ENCODE peak calls at places on chromosomes 6 and 20, in four cellular contexts. One of them, this sample, is unnamed. For H3K4me1, the result is how much of the 10 kb centered on the place peaks cover.

GRCh38 chr20:57458400-57459160 is 66.4 kb downstream of the CTCFL start:
- DNase-seq in mammary epithelial cell: no peak
- DNase-seq in right atrium auricular region: no peak
- DNase-seq in pancreas: no peak
- DNase-seq in this sample: no peak

GRCh38 chr20:11432407-11432806 is 485.3 kb upstream of the BTBD3 start:
- DNase-seq in mammary epithelial cell: peak
- DNase-seq in right atrium auricular region: no peak
- DNase-seq in pancreas: no peak
- DNase-seq in this sample: no peak

GRCh38 chr6:3669916-3670315 is 81.6 kb downstream of the PXDC1 start:
- DNase-seq in mammary epithelial cell: no peak
- DNase-seq in right atrium auricular region: no peak
- DNase-seq in pancreas: no peak
- DNase-seq in this sample: no peak

GRCh38 chr6:70547905-70548304 is 18.8 kb upstream of the SDHAF4 start:
- DNase-seq in mammary epithelial cell: no peak
- DNase-seq in right atrium auricular region: no peak
- DNase-seq in pancreas: no peak
- DNase-seq in this sample: no peak

GRCh38 chr6:37646097-37646864 is 51.4 kb downstream of the MDGA1 start:
- DNase-seq in mammary epithelial cell: no peak
- DNase-seq in right atrium auricular region: no peak
- DNase-seq in pancreas: no peak
- DNase-seq in this sample: no peak

GRCh38 chr6:13428528-13429405 is 58.6 kb downstream of the GFOD1 start:
- DNase-seq in mammary epithelial cell: no peak
- DNase-seq in right atrium auricular region: no peak
- DNase-seq in pancreas: no peak
- DNase-seq in this sample: no peak

GRCh38 chr6:73679009-73679408 is 17.0 kb upstream of the CD109 start:
- DNase-seq in mammary epithelial cell: no peak
- DNase-seq in right atrium auricular region: no peak
- DNase-seq in pancreas: no peak
- DNase-seq in this sample: no peak

GRCh38 chr20:36988494-36988966 is 37.0 kb upstream of the SAMHD1 start:
- DNase-seq in mammary epithelial cell: peak
- DNase-seq in right atrium auricular region: no peak
- DNase-seq in pancreas: no peak
- DNase-seq in this sample: no peak

GRCh38 chr20:57246008-57246407 is 20.4 kb downstream of the BMP7 start:
- DNase-seq in mammary epithelial cell: no peak
- DNase-seq in right atrium auricular region: no peak
- DNase-seq in pancreas: no peak
- DNase-seq in this sample: no peak

GRCh38 chr6:28544211-28544610 is 18.5 kb downstream of the GPX5 start:
- DNase-seq in mammary epithelial cell: no peak
- DNase-seq in right atrium auricular region: no peak
- DNase-seq in pancreas: no peak
- DNase-seq in this sample: no peak

GRCh38 chr6:28541996-28542395 is 16.3 kb downstream of the GPX5 start:
- DNase-seq in mammary epithelial cell: no peak
- DNase-seq in right atrium auricular region: no peak
- DNase-seq in pancreas: no peak
- DNase-seq in this sample: no peak

GRCh38 chr6:28542440-28543293 is 17.0 kb downstream of the GPX5 start:
- DNase-seq in mammary epithelial cell: peak
- DNase-seq in right atrium auricular region: no peak
- DNase-seq in pancreas: peak
- DNase-seq in this sample: peak

GRCh38 chr6:28545955-28546354 is 20.3 kb downstream of the GPX5 start:
- DNase-seq in mammary epithelial cell: no peak
- DNase-seq in right atrium auricular region: no peak
- DNase-seq in pancreas: no peak
- DNase-seq in this sample: no peak

GRCh38 chr6:28543671-28544131 is 18.0 kb downstream of the GPX5 start:
- DNase-seq in mammary epithelial cell: no peak
- DNase-seq in right atrium auricular region: no peak
- DNase-seq in pancreas: no peak
- DNase-seq in this sample: no peak
- H3K4me3 ChIP-seq in mammary epithelial cell: no peak
- H3K4me3 ChIP-seq in right atrium auricular region: peak
- H3K4me3 ChIP-seq in pancreas: no peak
- H3K4me3 ChIP-seq in this sample: peak

GRCh38 chr6:136660727-136661126 is 110.5 kb upstream of the MAP7 start:
- DNase-seq in mammary epithelial cell: no peak
- DNase-seq in right atrium auricular region: no peak
- DNase-seq in pancreas: no peak
- DNase-seq in this sample: no peak
- H3K27ac ChIP-seq in mammary epithelial cell: no peak
- H3K27ac ChIP-seq in right atrium auricular region: no peak
- H3K27ac ChIP-seq in pancreas: no peak
- H3K27ac ChIP-seq in this sample: no peak

GRCh38 chr20:31684153-31685003 is 38.3 kb downstream of the BCL2L1 start:
- DNase-seq in mammary epithelial cell: no peak
- DNase-seq in right atrium auricular region: no peak
- DNase-seq in pancreas: no peak
- DNase-seq in this sample: no peak

GRCh38 chr20:31689141-31689540 is 33.5 kb downstream of the BCL2L1 start:
- DNase-seq in mammary epithelial cell: no peak
- DNase-seq in right atrium auricular region: no peak
- DNase-seq in pancreas: no peak
- DNase-seq in this sample: no peak

GRCh38 chr20:31682927-31683326 is 39.7 kb downstream of the BCL2L1 start:
- DNase-seq in mammary epithelial cell: no peak
- DNase-seq in right atrium auricular region: no peak
- DNase-seq in pancreas: no peak
- DNase-seq in this sample: no peak

GRCh38 chr20:31687777-31688176 is 34.9 kb downstream of the BCL2L1 start:
- DNase-seq in mammary epithelial cell: no peak
- DNase-seq in right atrium auricular region: no peak
- DNase-seq in pancreas: no peak
- DNase-seq in this sample: no peak

GRCh38 chr20:31685853-31686641 is 36.6 kb downstream of the BCL2L1 start:
- DNase-seq in mammary epithelial cell: no peak
- DNase-seq in right atrium auricular region: no peak
- DNase-seq in pancreas: no peak
- DNase-seq in this sample: no peak
- H3K4me1 ChIP-seq in mammary epithelial cell: under half
- H3K4me1 ChIP-seq in right atrium auricular region: under half
- H3K4me1 ChIP-seq in pancreas: under half
- H3K4me1 ChIP-seq in this sample: under half

GRCh38 chr6:6810727-6811126 is 222.2 kb downstream of the LY86 start:
- DNase-seq in mammary epithelial cell: peak
- DNase-seq in right atrium auricular region: no peak
- DNase-seq in pancreas: no peak
- DNase-seq in this sample: no peak
- H3K4me3 ChIP-seq in mammary epithelial cell: peak
- H3K4me3 ChIP-seq in right atrium auricular region: peak
- H3K4me3 ChIP-seq in pancreas: peak
- H3K4me3 ChIP-seq in this sample: peak

DNA sequence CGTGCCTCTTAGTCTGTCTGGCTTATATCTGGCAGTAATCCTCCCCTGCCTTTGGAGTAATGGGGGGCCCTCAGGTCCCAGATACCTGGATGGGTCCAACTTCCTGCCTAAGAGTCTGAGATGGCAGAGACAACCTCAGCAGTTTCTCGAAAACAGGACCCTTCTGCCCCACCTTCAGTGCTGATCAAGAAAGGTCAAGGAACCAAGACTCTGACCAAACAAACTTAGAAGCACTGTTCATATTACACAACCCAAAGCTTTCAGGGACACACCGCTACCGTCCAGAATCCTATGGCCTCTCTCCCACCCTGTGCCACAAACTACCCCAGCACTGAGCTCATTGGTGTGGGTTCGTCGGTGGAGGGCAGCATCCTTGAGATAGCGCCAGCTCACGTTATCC is 7.7 kb upstream of the TMC2 start:
- DNase-seq in mammary epithelial cell: no peak
- DNase-seq in right atrium auricular region: no peak
- DNase-seq in pancreas: no peak
- DNase-seq in this sample: no peak
- H3K27ac ChIP-seq in mammary epithelial cell: no peak
- H3K27ac ChIP-seq in right atrium auricular region: no peak
- H3K27ac ChIP-seq in pancreas: no peak
- H3K27ac ChIP-seq in this sample: no peak

GRCh38 chr6:141451176-141451507 is 681.6 kb upstream of the GJE1 start:
- DNase-seq in mammary epithelial cell: no peak
- DNase-seq in right atrium auricular region: no peak
- DNase-seq in pancreas: no peak
- DNase-seq in this sample: no peak

GRCh38 chr6:141451508-141452353 is 681.0 kb upstream of the GJE1 start:
- DNase-seq in mammary epithelial cell: peak
- DNase-seq in right atrium auricular region: no peak
- DNase-seq in pancreas: no peak
- DNase-seq in this sample: no peak

DNA sequence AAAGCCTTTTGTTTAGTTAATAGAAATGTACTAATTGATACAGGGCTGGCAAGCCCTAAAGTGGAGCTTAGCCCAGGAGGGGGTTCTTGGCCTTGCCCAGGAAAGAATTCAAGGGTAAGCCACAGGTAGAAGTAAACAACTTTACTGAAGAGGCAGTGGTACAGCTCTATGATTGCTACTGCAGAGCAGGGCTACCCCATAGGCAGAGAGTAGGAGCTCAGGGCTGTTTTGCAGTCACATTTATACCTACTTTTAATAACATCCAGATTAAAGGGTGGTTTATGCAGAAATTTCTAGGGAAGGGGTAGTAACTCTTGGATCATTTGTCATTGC is 680.4 kb upstream of the GJE1 start:
- DNase-seq in mammary epithelial cell: no peak
- DNase-seq in right atrium auricular region: no peak
- DNase-seq in pancreas: no peak
- DNase-seq in this sample: no peak
- H3K4me1 ChIP-seq in mammary epithelial cell: under half
- H3K4me1 ChIP-seq in right atrium auricular region: under half
- H3K4me1 ChIP-seq in pancreas: under half
- H3K4me1 ChIP-seq in this sample: under half

GRCh38 chr6:5028301-5028700 is 24.5 kb upstream of the RPP40 start:
- DNase-seq in mammary epithelial cell: no peak
- DNase-seq in right atrium auricular region: no peak
- DNase-seq in pancreas: no peak
- DNase-seq in this sample: no peak

GRCh38 chr6:5029609-5030008 is 25.8 kb upstream of the RPP40 start:
- DNase-seq in mammary epithelial cell: no peak
- DNase-seq in right atrium auricular region: no peak
- DNase-seq in pancreas: no peak
- DNase-seq in this sample: no peak

GRCh38 chr6:5023923-5024322 is 20.1 kb upstream of the RPP40 start:
- DNase-seq in mammary epithelial cell: no peak
- DNase-seq in right atrium auricular region: no peak
- DNase-seq in pancreas: no peak
- DNase-seq in this sample: no peak

GRCh38 chr6:5028921-5029320 is 25.1 kb upstream of the RPP40 start:
- DNase-seq in mammary epithelial cell: no peak
- DNase-seq in right atrium auricular region: no peak
- DNase-seq in pancreas: no peak
- DNase-seq in this sample: no peak

GRCh38 chr6:5025911-5026819 is 22.3 kb upstream of the RPP40 start:
- DNase-seq in mammary epithelial cell: no peak
- DNase-seq in right atrium auricular region: peak
- DNase-seq in pancreas: peak
- DNase-seq in this sample: no peak
- H3K4me3 ChIP-seq in mammary epithelial cell: peak
- H3K4me3 ChIP-seq in right atrium auricular region: peak
- H3K4me3 ChIP-seq in pancreas: peak
- H3K4me3 ChIP-seq in this sample: no peak